ENCODE peak calls at places on chromosomes 1 and 21, in ten cellular contexts. D is stomach, P is endothelial cell of umbilical vein, U is HepG2, C is prostate gland, H is esophagus muscularis mucosa, G is transverse colon, F is GM12891, Y is HCT116, R is upper lobe of left lung. W is an unnamed sample.

GRCh38 chr1:204089044-204089751 is 16.3 kb downstream of the SOX13 start:
- DNase-seq in D (no peak), P (peak), U (no peak), C (peak), H (no peak), G (peak), F (no peak), Y (no peak), R (no peak), W (no peak)

GRCh38 chr1:147472953-147473734 is 68.2 kb upstream of the BCL9 start:
- DNase-seq in D (no peak), P (no peak), U (no peak), C (no peak), H (no peak), G (no peak), F (no peak), Y (no peak), R (no peak), W (no peak)

GRCh38 chr1:156308078-156308477 is 9.0 kb upstream of the VHLL start:
- DNase-seq in D (no peak), P (peak), U (no peak), C (no peak), H (no peak), G (no peak), F (no peak), Y (no peak), R (no peak), W (no peak)

GRCh38 chr1:24018611-24019580 is 38.8 kb upstream of the SRSF10 start:
- DNase-seq in D (peak), P (peak), U (peak), C (peak), H (peak), G (peak), F (no peak), Y (peak), R (peak), W (no peak)

GRCh38 chr1:197367631-197368030 is 99.6 kb downstream of the CRB1 start:
- DNase-seq in D (no peak), P (no peak), U (no peak), C (no peak), H (no peak), G (no peak), F (no peak), Y (no peak), R (no peak), W (no peak)

GRCh38 chr1:30715216-30715615 is 8.2 kb downstream of the MATN1 start:
- DNase-seq in D (no peak), P (no peak), U (no peak), C (no peak), H (no peak), G (no peak), F (no peak), Y (no peak), R (no peak), W (no peak)

GRCh38 chr1:46021046-46021822 is 111.2 kb downstream of the PIK3R3 start:
- DNase-seq in D (no peak), P (no peak), U (no peak), C (no peak), H (no peak), G (no peak), F (no peak), Y (no peak), R (no peak), W (no peak)

GRCh38 chr1:165895451-165895871 is 68.0 kb downstream of the UCK2 start:
- DNase-seq in D (no peak), P (peak), U (no peak), C (no peak), H (no peak), G (no peak), F (no peak), Y (no peak), R (no peak), W (no peak)

GRCh38 chr1:245298781-245299180 is 144.0 kb downstream of the KIF26B start:
- DNase-seq in D (peak), P (no peak), U (no peak), C (peak), H (no peak), G (no peak), F (no peak), Y (no peak), R (no peak), W (no peak)

GRCh38 chr1:183609313-183609712 is 19.1 kb upstream of the NCF2 start:
- DNase-seq in D (peak), P (peak), U (peak), C (no peak), H (no peak), G (peak), F (no peak), Y (no peak), R (peak), W (no peak)

GRCh38 chr21:37563641-37564340 is 197.2 kb downstream of the DYRK1A start:
- DNase-seq in D (peak), P (peak), U (no peak), C (peak), H (peak), G (peak), F (peak), Y (peak), R (peak), W (peak)

GRCh38 chr1:80915491-80915890 is 885.2 kb upstream of the ADGRL2 start:
- DNase-seq in D (no peak), P (no peak), U (no peak), C (no peak), H (no peak), G (no peak), F (no peak), Y (no peak), R (no peak), W (no peak)

GRCh38 chr1:207799989-207800648 is 48.3 kb downstream of the CD46 start:
- DNase-seq in D (no peak), P (no peak), U (no peak), C (no peak), H (peak), G (no peak), F (no peak), Y (no peak), R (no peak), W (no peak)

GRCh38 chr1:207794861-207795260 is 43.0 kb downstream of the CD46 start:
- DNase-seq in D (no peak), P (peak), U (no peak), C (no peak), H (no peak), G (no peak), F (no peak), Y (no peak), R (no peak), W (no peak)

GRCh38 chr1:207798847-207799246 is 47.0 kb downstream of the CD46 start:
- DNase-seq in D (no peak), P (no peak), U (no peak), C (no peak), H (peak), G (no peak), F (no peak), Y (no peak), R (no peak), W (no peak)

GRCh38 chr1:207793327-207793726 is 41.5 kb downstream of the CD46 start:
- DNase-seq in D (no peak), P (no peak), U (no peak), C (no peak), H (no peak), G (no peak), F (no peak), Y (no peak), R (no peak), W (no peak)

DNA sequence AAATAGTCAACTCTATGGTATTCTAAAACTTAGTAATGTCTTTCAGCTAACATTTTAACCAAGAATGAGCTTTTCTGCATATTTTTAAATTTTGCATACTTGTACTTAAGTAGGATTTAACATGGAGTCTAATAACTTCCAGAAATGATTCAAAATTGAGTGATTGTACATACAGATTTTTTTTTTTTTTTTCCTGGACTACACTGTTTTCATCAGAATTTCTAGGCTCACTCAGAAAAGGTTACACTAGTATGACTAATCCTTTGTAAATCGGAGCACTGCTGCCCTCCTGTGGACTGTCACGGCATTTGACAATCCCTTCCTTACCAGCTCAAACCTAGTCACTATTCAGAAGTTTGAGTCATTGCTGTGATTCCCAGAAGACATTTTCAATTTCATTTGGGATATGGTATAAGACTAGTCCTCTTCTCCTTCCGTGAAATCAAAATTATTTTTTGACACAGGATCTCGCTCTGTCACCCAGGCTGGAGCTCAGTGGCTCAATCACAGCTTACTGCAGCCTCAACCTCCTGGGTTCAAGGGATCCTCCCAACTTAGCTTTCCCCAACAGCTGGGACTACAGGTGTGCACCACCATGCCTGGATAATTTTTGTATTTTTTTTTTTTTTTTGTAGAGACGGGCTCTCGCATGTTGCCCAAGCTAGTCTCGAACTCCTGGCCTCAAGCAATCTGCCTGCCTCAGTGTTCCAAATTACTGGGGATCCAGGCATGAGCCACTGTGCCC is 45.5 kb downstream of the CD46 start:
- DNase-seq in D (peak), P (peak), U (peak), C (peak), H (no peak), G (peak), F (no peak), Y (peak), R (peak), W (no peak)
- TF ChIP-seq POLR2AphosphoS5 in D (peak), P (no peak), U (no peak), C (peak), H (no peak), G (peak), F (no peak), Y (no peak), R (peak), W (no peak)

DNA sequence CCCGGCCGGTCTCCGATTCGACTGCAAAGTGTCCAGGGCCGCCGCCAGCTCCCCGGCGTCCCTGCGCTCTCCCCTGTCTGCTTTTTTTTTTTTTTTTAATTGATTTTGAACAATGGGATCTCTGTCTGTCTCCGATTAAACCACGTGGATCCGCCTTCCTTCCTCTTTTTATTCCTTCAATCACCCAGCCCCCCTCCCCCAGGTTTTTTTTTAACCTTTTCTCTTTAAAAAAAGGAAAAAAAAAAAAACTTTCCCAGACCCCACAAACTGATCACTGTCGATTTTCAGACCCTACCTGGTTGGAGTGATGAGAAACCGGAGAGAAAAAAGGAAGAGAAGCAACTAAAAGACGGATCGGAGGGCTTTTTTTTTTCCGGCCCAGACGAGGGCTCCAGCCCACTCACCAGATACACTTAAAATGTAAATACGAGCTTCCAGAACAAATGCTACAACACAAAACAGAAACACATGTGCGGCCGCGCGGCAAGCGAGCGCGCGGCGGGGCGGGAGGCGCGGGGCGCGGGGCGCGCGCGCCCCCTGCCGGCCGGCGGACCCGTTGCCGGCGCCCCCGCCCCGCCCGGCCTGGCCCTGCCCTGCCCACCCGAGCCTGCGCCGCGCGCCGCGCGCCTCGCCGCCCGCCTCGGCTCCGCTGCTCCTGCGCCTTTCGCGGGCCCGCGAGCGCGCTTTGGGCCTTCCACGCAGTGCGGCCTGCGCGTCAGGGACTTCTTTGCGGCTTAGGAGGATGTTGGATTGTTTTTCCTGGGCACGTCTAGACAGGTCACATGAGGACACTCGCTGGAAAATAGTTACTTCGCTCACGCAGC is at the start of gene RCC2:
- DNase-seq in D (peak), P (peak), U (peak), C (peak), H (no peak), G (peak), F (peak), Y (peak), R (peak), W (peak)
- TF ChIP-seq POLR2A in D (no peak), P (no peak), U (peak), C (no peak), H (no peak), G (peak), F (peak), Y (peak), R (no peak), W (peak)

GRCh38 chr1:234870020-234870378 is 258.6 kb downstream of the TOMM20 start:
- DNase-seq in D (no peak), P (no peak), U (no peak), C (no peak), H (no peak), G (no peak), F (no peak), Y (no peak), R (no peak), W (no peak)

GRCh38 chr1:234871039-234871709 is 257.5 kb downstream of the TOMM20 start:
- DNase-seq in D (no peak), P (no peak), U (no peak), C (no peak), H (no peak), G (no peak), F (no peak), Y (no peak), R (no peak), W (no peak)

GRCh38 chr1:234870582-234870981 is 258.1 kb downstream of the TOMM20 start:
- DNase-seq in D (no peak), P (no peak), U (no peak), C (no peak), H (no peak), G (no peak), F (no peak), Y (no peak), R (no peak), W (no peak)

GRCh38 chr1:234868296-234869147 is 258.5 kb upstream of the IRF2BP2 start:
- DNase-seq in D (no peak), P (no peak), U (no peak), C (no peak), H (no peak), G (no peak), F (no peak), Y (no peak), R (no peak), W (no peak)

DNA sequence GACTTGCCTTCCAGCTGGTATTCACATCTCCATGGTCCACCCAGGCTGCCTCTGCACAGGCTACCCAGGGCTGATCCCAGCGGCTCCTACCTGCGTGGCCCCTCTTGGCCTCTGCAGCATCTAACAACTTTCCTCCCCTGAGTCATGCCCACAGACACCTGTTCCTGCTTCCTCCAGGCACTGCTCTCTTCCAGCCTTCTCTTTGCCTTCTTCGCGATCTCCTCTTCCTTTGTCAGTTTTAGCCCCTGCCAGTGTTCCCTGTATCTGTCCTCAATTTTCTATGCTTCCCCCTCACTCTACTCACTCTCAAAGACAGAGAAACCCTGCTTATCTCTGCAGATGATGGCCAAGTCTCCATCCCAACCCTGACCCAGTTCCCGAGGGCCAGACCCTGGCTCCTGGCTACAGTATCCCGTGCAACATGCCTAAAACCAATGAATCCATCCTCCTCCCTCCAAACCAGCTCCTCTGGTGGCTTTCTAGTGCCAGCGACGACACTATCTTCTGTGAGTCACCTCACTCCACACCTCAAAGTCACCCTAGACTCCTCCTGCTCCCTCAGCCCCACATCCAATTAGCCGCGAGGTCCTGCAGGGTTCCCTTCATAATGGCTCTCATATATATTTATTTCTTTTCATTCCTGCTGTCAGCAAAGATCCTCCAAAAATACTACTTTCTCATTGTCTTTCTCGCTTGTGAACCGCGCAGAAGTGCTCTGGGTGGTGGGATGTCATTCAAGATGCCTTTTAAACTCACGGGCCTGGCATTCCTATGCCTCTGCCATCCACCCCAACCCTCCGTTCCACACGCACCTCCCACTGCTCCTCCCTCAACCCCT is 259.2 kb downstream of the TOMM20 start:
- DNase-seq in D (no peak), P (no peak), U (no peak), C (no peak), H (no peak), G (no peak), F (no peak), Y (no peak), R (no peak), W (no peak)
- TF ChIP-seq POLR2AphosphoS5 in D (no peak), P (no peak), U (no peak), C (no peak), H (no peak), G (no peak), F (no peak), Y (no peak), R (no peak), W (no peak)

GRCh38 chr1:15201221-15201620 is 45.8 kb upstream of the FHAD1 start:
- DNase-seq in D (no peak), P (no peak), U (no peak), C (no peak), H (no peak), G (no peak), F (no peak), Y (no peak), R (no peak), W (no peak)

GRCh38 chr1:15204931-15205330 is 42.1 kb upstream of the FHAD1 start:
- DNase-seq in D (no peak), P (no peak), U (no peak), C (no peak), H (no peak), G (no peak), F (no peak), Y (no peak), R (no peak), W (no peak)

GRCh38 chr1:15198684-15199083 is 45.1 kb downstream of the TMEM51 start:
- DNase-seq in D (peak), P (no peak), U (no peak), C (no peak), H (no peak), G (no peak), F (no peak), Y (no peak), R (no peak), W (no peak)

GRCh38 chr1:15205586-15206346 is 41.3 kb upstream of the FHAD1 start:
- DNase-seq in D (no peak), P (no peak), U (no peak), C (no peak), H (no peak), G (no peak), F (no peak), Y (no peak), R (no peak), W (no peak)

GRCh38 chr1:15201849-15202551 is 45.0 kb upstream of the FHAD1 start:
- DNase-seq in D (peak), P (no peak), U (no peak), C (no peak), H (no peak), G (peak), F (no peak), Y (no peak), R (no peak), W (no peak)
- TF ChIP-seq POLR2A in D (no peak), P (no peak), U (no peak), C (no peak), H (no peak), G (no peak), F (no peak), Y (no peak), R (no peak), W (no peak)

DNA sequence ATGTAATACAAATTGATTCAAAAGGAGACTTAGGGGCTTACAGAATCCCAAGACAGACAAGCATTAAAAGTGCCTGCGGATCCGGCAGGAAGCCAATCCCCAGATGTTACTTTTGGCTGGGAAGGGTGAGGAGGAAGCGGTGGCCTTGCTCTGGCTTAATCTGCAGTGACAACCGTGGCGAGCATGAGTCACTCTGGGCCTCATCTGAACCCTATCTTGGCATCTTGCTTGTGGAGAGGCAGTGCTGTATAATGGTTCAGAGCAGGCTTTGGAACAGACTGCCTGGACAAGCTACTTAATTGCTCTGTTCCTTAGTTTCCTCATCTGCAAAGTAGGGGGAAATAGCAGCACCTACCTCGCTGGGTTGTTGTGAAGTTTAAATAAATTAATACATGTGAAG is 74.1 kb downstream of the XCL2 start:
- DNase-seq in D (peak), P (peak), U (no peak), C (no peak), H (no peak), G (peak), F (no peak), Y (peak), R (peak), W (no peak)
- TF ChIP-seq POLR2AphosphoS5 in D (peak), P (no peak), U (no peak), C (no peak), H (peak), G (no peak), F (no peak), Y (peak), R (no peak), W (no peak)

GRCh38 chr1:231057410-231057809 is 17.4 kb upstream of the FAM89A start:
- DNase-seq in D (no peak), P (no peak), U (no peak), C (no peak), H (no peak), G (no peak), F (no peak), Y (no peak), R (no peak), W (no peak)
- TF ChIP-seq POLR2A in D (no peak), P (no peak), U (no peak), C (no peak), H (no peak), G (no peak), F (no peak), Y (no peak), R (no peak), W (no peak)